ENCODE peak calls at places on chromosomes 2 and 18, in nine cellular contexts. I, E, N, D, J, F, Q, T and G are unnamed samples.

GRCh38 chr2:74146929-74147728 is 583 bp downstream of the BOLA3 start:
- DNase-seq in I (no peak), E (no peak), N (peak; percentile 68), D (peak; percentile 68), J (no peak), F (no peak), Q (no peak), T (no peak), G (peak; percentile 76)

GRCh38 chr2:42809876-42810125 is 17.4 kb upstream of the HAAO start:
- DNase-seq in I (peak; percentile 89), E (no peak), N (no peak), D (no peak), J (peak; percentile 80), F (peak; percentile 88), Q (peak; percentile 78), T (no peak), G (no peak)

GRCh38 chr18:75728621-75729020 is 301.1 kb upstream of the SMIM21 start:
- DNase-seq in I (no peak), E (no peak), N (no peak), D (no peak), J (no peak), F (no peak), Q (no peak), T (no peak), G (no peak)

GRCh38 chr2:12277305-12278034 is 439.3 kb upstream of the TRIB2 start:
- DNase-seq in I (no peak), E (no peak), N (no peak), D (no peak), J (no peak), F (no peak), Q (no peak), T (no peak), G (peak; percentile 78)

GRCh38 chr2:160138406-160138805 is 61.7 kb downstream of the ITGB6 start:
- DNase-seq in I (no peak), E (no peak), N (no peak), D (no peak), J (no peak), F (no peak), Q (no peak), T (no peak), G (no peak)

GRCh38 chr2:15971351-15971750 is 31.0 kb downstream of the MYCN start:
- DNase-seq in I (no peak), E (no peak), N (no peak), D (no peak), J (no peak), F (no peak), Q (no peak), T (no peak), G (no peak)

GRCh38 chr2:228688007-228688645 is 506.6 kb upstream of the SPHKAP start:
- DNase-seq in I (no peak), E (no peak), N (no peak), D (no peak), J (no peak), F (no peak), Q (no peak), T (no peak), G (no peak)

GRCh38 chr2:96114903-96115581 is 1.3 kb downstream of the ADRA2B start:
- DNase-seq in I (no peak), E (no peak), N (no peak), D (no peak), J (no peak), F (no peak), Q (no peak), T (peak; percentile 1), G (no peak)

GRCh38 chr2:134669731-134670669 is 48.8 kb downstream of the TMEM163 start:
- DNase-seq in I (peak; percentile 47), E (no peak), N (peak; percentile 38), D (peak; percentile 72), J (no peak), F (no peak), Q (no peak), T (peak; percentile 42), G (no peak)

GRCh38 chr2:65231892-65232477 is 4.4 kb downstream of the ACTR2 start:
- DNase-seq in I (no peak), E (no peak), N (peak; percentile 25), D (peak; percentile 8), J (no peak), F (no peak), Q (no peak), T (no peak), G (peak; percentile 7)

GRCh38 chr2:223586261-223586660 is 15.9 kb downstream of the SCG2 start:
- DNase-seq in I (no peak), E (no peak), N (no peak), D (no peak), J (no peak), F (no peak), Q (no peak), T (no peak), G (no peak)

GRCh38 chr18:26438980-26439379 is 109.4 kb downstream of the KCTD1 start:
- DNase-seq in I (no peak), E (no peak), N (no peak), D (no peak), J (no peak), F (no peak), Q (no peak), T (no peak), G (no peak)

GRCh38 chr2:226782092-226782713 is 17.4 kb downstream of the IRS1 start:
- DNase-seq in I (no peak), E (no peak), N (no peak), D (no peak), J (no peak), F (no peak), Q (no peak), T (no peak), G (no peak)